ENCODE peak calls at places on chromosome 5, in ten cellular contexts. One of them, this sample, is unnamed.

GRCh38 chr5:68395844-68396523 is 180.4 kb downstream of the PIK3R1 start:
- DNase-seq in amniotic stem cell: no peak
- DNase-seq in GM12891: no peak
- DNase-seq in activated CD4-positive, alpha-beta T cell treated with anti-CD3 and anti-CD28 coated beads, Interleukin-2, amount 50 U/mL, for 1 hour: no peak
- DNase-seq in lung: no peak
- DNase-seq in HepG2: peak; percentile 91
- DNase-seq in T-helper 1 cell: no peak
- DNase-seq in PC-3: peak; percentile 12
- DNase-seq in nephron progenitor cell: no peak
- DNase-seq in heart left ventricle: no peak
- DNase-seq in this sample: no peak

GRCh38 chr5:88486466-88486865 is 217.8 kb upstream of the TMEM161B start:
- DNase-seq in lung: no peak
- DNase-seq in nephron progenitor cell: no peak
- DNase-seq in PC-3: no peak
- DNase-seq in HepG2: no peak
- DNase-seq in amniotic stem cell: no peak
- DNase-seq in GM12891: no peak
- DNase-seq in heart left ventricle: no peak
- DNase-seq in activated CD4-positive, alpha-beta T cell treated with anti-CD3 and anti-CD28 coated beads, Interleukin-2, amount 50 U/mL, for 1 hour: no peak
- DNase-seq in T-helper 1 cell: no peak
- DNase-seq in this sample: no peak

GRCh38 chr5:1492757-1493156 is 31.0 kb downstream of the LPCAT1 start:
- DNase-seq in PC-3: no peak
- DNase-seq in activated CD4-positive, alpha-beta T cell treated with anti-CD3 and anti-CD28 coated beads, Interleukin-2, amount 50 U/mL, for 1 hour: no peak
- DNase-seq in heart left ventricle: no peak
- DNase-seq in lung: no peak
- DNase-seq in T-helper 1 cell: no peak
- DNase-seq in HepG2: no peak
- DNase-seq in amniotic stem cell: no peak
- DNase-seq in nephron progenitor cell: no peak
- DNase-seq in GM12891: no peak
- DNase-seq in this sample: no peak

GRCh38 chr5:102375256-102375655 is 79.2 kb upstream of the SLCO4C1 start:
- DNase-seq in T-helper 1 cell: no peak
- DNase-seq in heart left ventricle: no peak
- DNase-seq in GM12891: no peak
- DNase-seq in PC-3: no peak
- DNase-seq in activated CD4-positive, alpha-beta T cell treated with anti-CD3 and anti-CD28 coated beads, Interleukin-2, amount 50 U/mL, for 1 hour: no peak
- DNase-seq in HepG2: no peak
- DNase-seq in lung: no peak
- DNase-seq in amniotic stem cell: no peak
- DNase-seq in nephron progenitor cell: no peak
- DNase-seq in this sample: no peak

GRCh38 chr5:84016090-84016489 is 295.4 kb upstream of the HAPLN1 start:
- DNase-seq in GM12891: no peak
- DNase-seq in HepG2: no peak
- DNase-seq in PC-3: no peak
- DNase-seq in activated CD4-positive, alpha-beta T cell treated with anti-CD3 and anti-CD28 coated beads, Interleukin-2, amount 50 U/mL, for 1 hour: no peak
- DNase-seq in nephron progenitor cell: no peak
- DNase-seq in heart left ventricle: no peak
- DNase-seq in amniotic stem cell: no peak
- DNase-seq in lung: no peak
- DNase-seq in T-helper 1 cell: no peak
- DNase-seq in this sample: no peak

GRCh38 chr5:13567819-13568218 is 376.7 kb downstream of the DNAH5 start:
- DNase-seq in GM12891: no peak
- DNase-seq in lung: no peak
- DNase-seq in activated CD4-positive, alpha-beta T cell treated with anti-CD3 and anti-CD28 coated beads, Interleukin-2, amount 50 U/mL, for 1 hour: no peak
- DNase-seq in PC-3: peak; percentile 98
- DNase-seq in heart left ventricle: no peak
- DNase-seq in HepG2: no peak
- DNase-seq in amniotic stem cell: no peak
- DNase-seq in nephron progenitor cell: no peak
- DNase-seq in T-helper 1 cell: no peak
- DNase-seq in this sample: no peak

GRCh38 chr5:94983861-94984535 is 300.9 kb downstream of the MCTP1 start:
- DNase-seq in GM12891: no peak
- DNase-seq in lung: no peak
- DNase-seq in PC-3: peak; percentile 31
- DNase-seq in heart left ventricle: no peak
- DNase-seq in T-helper 1 cell: no peak
- DNase-seq in amniotic stem cell: peak; percentile 7
- DNase-seq in nephron progenitor cell: no peak
- DNase-seq in HepG2: no peak
- DNase-seq in activated CD4-positive, alpha-beta T cell treated with anti-CD3 and anti-CD28 coated beads, Interleukin-2, amount 50 U/mL, for 1 hour: no peak
- DNase-seq in this sample: no peak

GRCh38 chr5:55324815-55325418 is 17.1 kb downstream of the MTREX start:
- DNase-seq in lung: no peak
- DNase-seq in GM12891: no peak
- DNase-seq in T-helper 1 cell: no peak
- DNase-seq in activated CD4-positive, alpha-beta T cell treated with anti-CD3 and anti-CD28 coated beads, Interleukin-2, amount 50 U/mL, for 1 hour: no peak
- DNase-seq in HepG2: peak; percentile 49
- DNase-seq in heart left ventricle: no peak
- DNase-seq in amniotic stem cell: no peak
- DNase-seq in nephron progenitor cell: no peak
- DNase-seq in PC-3: peak; percentile 16
- DNase-seq in this sample: no peak

GRCh38 chr5:137612576-137612975 is 113.5 kb upstream of the SPOCK1 start:
- DNase-seq in nephron progenitor cell: no peak
- DNase-seq in HepG2: no peak
- DNase-seq in heart left ventricle: no peak
- DNase-seq in GM12891: no peak
- DNase-seq in activated CD4-positive, alpha-beta T cell treated with anti-CD3 and anti-CD28 coated beads, Interleukin-2, amount 50 U/mL, for 1 hour: no peak
- DNase-seq in T-helper 1 cell: no peak
- DNase-seq in lung: no peak
- DNase-seq in amniotic stem cell: no peak
- DNase-seq in PC-3: no peak
- DNase-seq in this sample: no peak

GRCh38 chr5:1253456-1254105 is 28.4 kb downstream of the SLC6A18 start:
- DNase-seq in amniotic stem cell: no peak
- DNase-seq in GM12891: no peak
- DNase-seq in lung: no peak
- DNase-seq in activated CD4-positive, alpha-beta T cell treated with anti-CD3 and anti-CD28 coated beads, Interleukin-2, amount 50 U/mL, for 1 hour: no peak
- DNase-seq in T-helper 1 cell: no peak
- DNase-seq in PC-3: no peak
- DNase-seq in HepG2: no peak
- DNase-seq in nephron progenitor cell: no peak
- DNase-seq in heart left ventricle: no peak
- DNase-seq in this sample: no peak

GRCh38 chr5:2746642-2747041 is 4.8 kb downstream of the IRX2 start:
- DNase-seq in HepG2: no peak
- DNase-seq in T-helper 1 cell: no peak
- DNase-seq in lung: peak; percentile 26
- DNase-seq in nephron progenitor cell: no peak
- DNase-seq in activated CD4-positive, alpha-beta T cell treated with anti-CD3 and anti-CD28 coated beads, Interleukin-2, amount 50 U/mL, for 1 hour: no peak
- DNase-seq in heart left ventricle: no peak
- DNase-seq in PC-3: peak; percentile 49
- DNase-seq in amniotic stem cell: no peak
- DNase-seq in GM12891: no peak
- DNase-seq in this sample: no peak

GRCh38 chr5:124438390-124439380 is 307.8 kb downstream of the ZNF608 start:
- DNase-seq in heart left ventricle: no peak
- DNase-seq in activated CD4-positive, alpha-beta T cell treated with anti-CD3 and anti-CD28 coated beads, Interleukin-2, amount 50 U/mL, for 1 hour: no peak
- DNase-seq in nephron progenitor cell: no peak
- DNase-seq in PC-3: no peak
- DNase-seq in amniotic stem cell: no peak
- DNase-seq in GM12891: no peak
- DNase-seq in T-helper 1 cell: no peak
- DNase-seq in HepG2: no peak
- DNase-seq in lung: no peak
- DNase-seq in this sample: no peak

GRCh38 chr5:96931605-96932004 is 4.3 kb upstream of the LNPEP start:
- DNase-seq in GM12891: no peak
- DNase-seq in amniotic stem cell: no peak
- DNase-seq in PC-3: no peak
- DNase-seq in activated CD4-positive, alpha-beta T cell treated with anti-CD3 and anti-CD28 coated beads, Interleukin-2, amount 50 U/mL, for 1 hour: no peak
- DNase-seq in T-helper 1 cell: no peak
- DNase-seq in lung: no peak
- DNase-seq in heart left ventricle: no peak
- DNase-seq in nephron progenitor cell: no peak
- DNase-seq in HepG2: no peak
- DNase-seq in this sample: no peak

GRCh38 chr5:167489202-167489601 is 802.2 kb upstream of the WWC1 start:
- DNase-seq in T-helper 1 cell: no peak
- DNase-seq in heart left ventricle: no peak
- DNase-seq in lung: no peak
- DNase-seq in activated CD4-positive, alpha-beta T cell treated with anti-CD3 and anti-CD28 coated beads, Interleukin-2, amount 50 U/mL, for 1 hour: no peak
- DNase-seq in GM12891: no peak
- DNase-seq in PC-3: no peak
- DNase-seq in nephron progenitor cell: no peak
- DNase-seq in HepG2: no peak
- DNase-seq in amniotic stem cell: no peak
- DNase-seq in this sample: no peak

GRCh38 chr5:149798466-149798865 is 68.4 kb downstream of the PPARGC1B start:
- DNase-seq in amniotic stem cell: no peak
- DNase-seq in GM12891: no peak
- DNase-seq in nephron progenitor cell: no peak
- DNase-seq in activated CD4-positive, alpha-beta T cell treated with anti-CD3 and anti-CD28 coated beads, Interleukin-2, amount 50 U/mL, for 1 hour: no peak
- DNase-seq in lung: no peak
- DNase-seq in T-helper 1 cell: no peak
- DNase-seq in HepG2: peak; percentile 44
- DNase-seq in heart left ventricle: no peak
- DNase-seq in PC-3: no peak
- DNase-seq in this sample: no peak

GRCh38 chr5:124371121-124371706 is 375.2 kb downstream of the ZNF608 start:
- DNase-seq in PC-3: no peak
- DNase-seq in amniotic stem cell: no peak
- DNase-seq in GM12891: no peak
- DNase-seq in T-helper 1 cell: no peak
- DNase-seq in heart left ventricle: no peak
- DNase-seq in activated CD4-positive, alpha-beta T cell treated with anti-CD3 and anti-CD28 coated beads, Interleukin-2, amount 50 U/mL, for 1 hour: no peak
- DNase-seq in nephron progenitor cell: no peak
- DNase-seq in lung: no peak
- DNase-seq in HepG2: no peak
- DNase-seq in this sample: no peak

GRCh38 chr5:32960340-32961065 is 249.4 kb downstream of the NPR3 start:
- DNase-seq in nephron progenitor cell: no peak
- DNase-seq in PC-3: peak; percentile 43
- DNase-seq in GM12891: no peak
- DNase-seq in amniotic stem cell: no peak
- DNase-seq in HepG2: no peak
- DNase-seq in activated CD4-positive, alpha-beta T cell treated with anti-CD3 and anti-CD28 coated beads, Interleukin-2, amount 50 U/mL, for 1 hour: no peak
- DNase-seq in T-helper 1 cell: no peak
- DNase-seq in lung: no peak
- DNase-seq in heart left ventricle: no peak
- DNase-seq in this sample: no peak

GRCh38 chr5:34898258-34898895 is 16.9 kb downstream of the RAD1 start:
- DNase-seq in lung: peak; percentile 61
- DNase-seq in GM12891: peak; percentile 33
- DNase-seq in activated CD4-positive, alpha-beta T cell treated with anti-CD3 and anti-CD28 coated beads, Interleukin-2, amount 50 U/mL, for 1 hour: peak; percentile 62
- DNase-seq in PC-3: peak; percentile 80
- DNase-seq in amniotic stem cell: peak; percentile 73
- DNase-seq in T-helper 1 cell: peak; percentile 47
- DNase-seq in HepG2: peak; percentile 56
- DNase-seq in nephron progenitor cell: peak; percentile 70
- DNase-seq in heart left ventricle: peak; percentile 53
- DNase-seq in this sample: peak; percentile 13

GRCh38 chr5:38757451-38758245 is 88.2 kb upstream of the OSMR start:
- DNase-seq in HepG2: no peak
- DNase-seq in PC-3: no peak
- DNase-seq in amniotic stem cell: no peak
- DNase-seq in T-helper 1 cell: no peak
- DNase-seq in GM12891: no peak
- DNase-seq in nephron progenitor cell: no peak
- DNase-seq in lung: no peak
- DNase-seq in activated CD4-positive, alpha-beta T cell treated with anti-CD3 and anti-CD28 coated beads, Interleukin-2, amount 50 U/mL, for 1 hour: no peak
- DNase-seq in heart left ventricle: peak; percentile 61
- DNase-seq in this sample: no peak

GRCh38 chr5:79873216-79873615 is 117.8 kb downstream of the MTX3 start:
- DNase-seq in HepG2: no peak
- DNase-seq in GM12891: no peak
- DNase-seq in amniotic stem cell: no peak
- DNase-seq in T-helper 1 cell: no peak
- DNase-seq in PC-3: no peak
- DNase-seq in heart left ventricle: no peak
- DNase-seq in lung: no peak
- DNase-seq in activated CD4-positive, alpha-beta T cell treated with anti-CD3 and anti-CD28 coated beads, Interleukin-2, amount 50 U/mL, for 1 hour: no peak
- DNase-seq in nephron progenitor cell: no peak
- DNase-seq in this sample: no peak

GRCh38 chr5:132474881-132475511 is 15.6 kb downstream of the IRF1 start:
- DNase-seq in GM12891: no peak
- DNase-seq in HepG2: no peak
- DNase-seq in lung: no peak
- DNase-seq in amniotic stem cell: no peak
- DNase-seq in T-helper 1 cell: peak; percentile 16
- DNase-seq in heart left ventricle: no peak
- DNase-seq in activated CD4-positive, alpha-beta T cell treated with anti-CD3 and anti-CD28 coated beads, Interleukin-2, amount 50 U/mL, for 1 hour: no peak
- DNase-seq in PC-3: no peak
- DNase-seq in nephron progenitor cell: no peak
- DNase-seq in this sample: no peak

GRCh38 chr5:100430268-100430900 is 104.8 kb upstream of the FAM174A start:
- DNase-seq in HepG2: peak; percentile 26
- DNase-seq in heart left ventricle: peak; percentile 32
- DNase-seq in PC-3: peak; percentile 71
- DNase-seq in amniotic stem cell: peak; percentile 7
- DNase-seq in activated CD4-positive, alpha-beta T cell treated with anti-CD3 and anti-CD28 coated beads, Interleukin-2, amount 50 U/mL, for 1 hour: peak; percentile 30
- DNase-seq in lung: peak; percentile 50
- DNase-seq in nephron progenitor cell: peak; percentile 54
- DNase-seq in GM12891: peak; percentile 2
- DNase-seq in T-helper 1 cell: peak; percentile 14
- DNase-seq in this sample: no peak